ENCODE peak calls at places on chromosomes 6 and 20, in seven cellular contexts. X is suprapubic skin, V is transverse colon, W is adrenal gland, O is right atrium auricular region, G is heart right ventricle, N is uterus. Z is an unnamed sample. For H3K4me1, the result is how much of the 10 kb centered on the place peaks cover.

GRCh38 chr20:23658989-23659609 is 21.3 kb upstream of the CST3 start:
- DNase-seq in X (no peak), V (no peak), W (no peak), O (no peak), G (no peak), N (no peak), Z (no peak)

GRCh38 chr6:30770164-30770563 is 25.8 kb upstream of the IER3 start:
- DNase-seq in X (no peak), V (no peak), W (no peak), O (no peak), G (no peak), N (no peak), Z (no peak)

GRCh38 chr20:11755071-11755881 is 162.4 kb upstream of the BTBD3 start:
- DNase-seq in X (no peak), V (no peak), W (no peak), O (no peak), G (no peak), N (no peak), Z (no peak)

GRCh38 chr20:54201268-54201846 is 6.5 kb upstream of the PFDN4 start:
- DNase-seq in X (no peak), V (no peak), W (no peak), O (no peak), G (no peak), N (no peak), Z (no peak)

GRCh38 chr6:20168668-20169633 is 43.3 kb downstream of the MBOAT1 start:
- DNase-seq in X (no peak), V (no peak), W (peak), O (peak), G (peak), N (peak), Z (no peak)

GRCh38 chr6:111337715-111338333 is 145.2 kb downstream of the REV3L start:
- DNase-seq in X (no peak), V (no peak), W (no peak), O (no peak), G (no peak), N (no peak), Z (no peak)

GRCh38 chr6:28814032-28814976 is 109.5 kb downstream of the TRIM27 start:
- DNase-seq in X (no peak), V (no peak), W (no peak), O (no peak), G (no peak), N (no peak), Z (no peak)

GRCh38 chr20:30486103-30486478 is 771.4 kb upstream of the DEFB115 start:
- DNase-seq in X (peak), V (no peak), W (no peak), O (no peak), G (no peak), N (no peak), Z (no peak)

GRCh38 chr6:106082735-106083398 is 3.3 kb upstream of the PRDM1 start:
- DNase-seq in X (no peak), V (no peak), W (no peak), O (no peak), G (no peak), N (no peak), Z (no peak)

GRCh38 chr6:134822920-134823430 is 126.9 kb downstream of the ALDH8A1 start:
- DNase-seq in X (no peak), V (peak), W (peak), O (no peak), G (peak), N (peak), Z (no peak)

GRCh38 chr6:33956206-33956605 is 152.4 kb upstream of the MLN start:
- DNase-seq in X (no peak), V (no peak), W (no peak), O (no peak), G (no peak), N (no peak), Z (no peak)

GRCh38 chr6:27726620-27727023 is 185.6 kb downstream of the OR2B2 start:
- DNase-seq in X (no peak), V (no peak), W (no peak), O (no peak), G (no peak), N (no peak), Z (no peak)

DNA sequence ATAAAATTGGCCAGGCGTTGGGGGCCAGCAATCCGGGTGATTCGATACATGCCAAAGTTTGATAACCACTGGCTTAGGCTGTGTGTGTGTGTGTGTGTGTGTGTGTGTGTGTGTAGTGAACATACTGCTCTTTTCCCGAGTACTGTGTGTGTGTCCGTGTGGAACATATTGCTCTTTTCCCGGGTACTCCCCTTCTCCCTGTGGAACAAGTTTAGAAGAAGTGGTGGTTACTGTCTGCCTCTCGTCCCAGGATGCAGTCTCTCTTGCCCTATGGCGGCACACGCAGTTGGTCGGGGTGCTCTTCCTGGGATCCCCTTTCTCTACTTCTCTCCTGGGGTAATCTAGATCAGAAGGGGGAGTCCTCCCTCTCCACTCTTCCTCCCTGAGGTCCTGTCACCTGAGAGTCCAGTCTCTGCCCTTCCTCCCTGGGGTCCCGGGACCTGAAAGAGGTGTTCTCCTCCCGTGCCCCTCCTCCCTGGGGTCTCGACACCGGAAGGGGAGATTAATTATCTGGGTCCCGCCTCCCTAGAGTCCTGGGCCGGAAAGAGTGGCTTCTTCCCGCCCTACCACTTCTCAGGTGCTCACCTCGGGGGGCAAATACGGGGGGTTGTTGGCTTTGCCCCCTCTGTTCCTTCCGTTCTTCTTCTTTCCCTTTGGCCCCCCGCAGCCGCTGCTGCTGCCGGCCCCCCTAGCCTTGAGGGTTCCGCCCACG is 516 bp downstream of the GTPBP2 start:
- DNase-seq in X (no peak), V (peak), W (peak), O (no peak), G (peak), N (peak), Z (peak)
- H3K4me3 ChIP-seq in X (peak), V (peak), W (peak), O (peak), G (peak), N (peak), Z (peak)

GRCh38 chr20:33232486-33233072 is 3.2 kb upstream of the BPIFA1 start:
- DNase-seq in X (no peak), V (no peak), W (no peak), O (no peak), G (no peak), N (no peak), Z (no peak)
- H3K4me1 ChIP-seq in X (under half), V (under half), W (under half), O (under half), G (under half), N (under half), Z (under half)

GRCh38 chr6:75273009-75273408 is 11.6 kb downstream of the TMEM30A start:
- DNase-seq in X (no peak), V (no peak), W (no peak), O (no peak), G (no peak), N (no peak), Z (no peak)
- H3K27ac ChIP-seq in X (no peak), V (no peak), W (no peak), O (no peak), G (no peak), N (no peak), Z (no peak)

GRCh38 chr20:1507276-1507675 is 16.1 kb upstream of the SIRPB2 start:
- DNase-seq in X (no peak), V (no peak), W (no peak), O (no peak), G (no peak), N (no peak), Z (no peak)

GRCh38 chr20:1505361-1505760 is 14.1 kb upstream of the SIRPB2 start:
- DNase-seq in X (no peak), V (no peak), W (no peak), O (no peak), G (no peak), N (no peak), Z (no peak)

GRCh38 chr20:1509237-1509636 is 18.0 kb upstream of the SIRPB2 start:
- DNase-seq in X (no peak), V (no peak), W (no peak), O (no peak), G (no peak), N (no peak), Z (peak)

GRCh38 chr20:1505871-1506270 is 14.7 kb upstream of the SIRPB2 start:
- DNase-seq in X (no peak), V (no peak), W (no peak), O (no peak), G (no peak), N (no peak), Z (no peak)

GRCh38 chr20:1508576-1508975 is 17.4 kb upstream of the SIRPB2 start:
- DNase-seq in X (no peak), V (no peak), W (no peak), O (no peak), G (no peak), N (no peak), Z (no peak)
- H3K4me3 ChIP-seq in X (no peak), V (no peak), W (no peak), O (no peak), G (no peak), N (no peak), Z (no peak)

DNA sequence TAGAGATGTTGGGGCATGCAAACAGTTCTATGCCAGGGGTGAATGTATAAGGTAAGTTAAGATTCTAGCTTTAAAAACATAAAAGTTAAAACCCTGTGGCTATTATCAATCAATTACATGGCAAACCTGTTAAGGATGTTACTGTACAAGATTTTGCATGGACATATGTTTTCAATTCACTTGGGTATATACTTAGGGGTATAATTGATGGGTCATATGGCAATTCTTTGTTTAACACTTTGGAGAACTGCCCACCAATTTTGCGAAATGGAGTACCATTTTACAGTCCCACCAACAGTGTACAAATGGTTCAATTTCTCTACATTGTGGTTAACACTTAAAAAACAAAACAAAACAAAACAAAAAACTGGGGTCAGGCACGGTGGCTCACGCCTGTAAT is 9.4 kb upstream of the NCOA3 start:
- DNase-seq in X (no peak), V (no peak), W (no peak), O (no peak), G (no peak), N (no peak), Z (no peak)
- H3K4me1 ChIP-seq in X (under half), V (under half), W (under half), O (under half), G (under half), N (under half), Z (under half)

GRCh38 chr20:10609276-10609675 is 64.5 kb downstream of the JAG1 start:
- DNase-seq in X (no peak), V (no peak), W (peak), O (peak), G (peak), N (peak), Z (no peak)

GRCh38 chr20:10613911-10614310 is 59.9 kb downstream of the JAG1 start:
- DNase-seq in X (no peak), V (no peak), W (no peak), O (no peak), G (no peak), N (no peak), Z (no peak)

GRCh38 chr20:10609726-10610125 is 64.1 kb downstream of the JAG1 start:
- DNase-seq in X (no peak), V (no peak), W (no peak), O (no peak), G (no peak), N (no peak), Z (no peak)

GRCh38 chr20:10610266-10610665 is 63.5 kb downstream of the JAG1 start:
- DNase-seq in X (no peak), V (no peak), W (no peak), O (no peak), G (no peak), N (no peak), Z (no peak)

DNA sequence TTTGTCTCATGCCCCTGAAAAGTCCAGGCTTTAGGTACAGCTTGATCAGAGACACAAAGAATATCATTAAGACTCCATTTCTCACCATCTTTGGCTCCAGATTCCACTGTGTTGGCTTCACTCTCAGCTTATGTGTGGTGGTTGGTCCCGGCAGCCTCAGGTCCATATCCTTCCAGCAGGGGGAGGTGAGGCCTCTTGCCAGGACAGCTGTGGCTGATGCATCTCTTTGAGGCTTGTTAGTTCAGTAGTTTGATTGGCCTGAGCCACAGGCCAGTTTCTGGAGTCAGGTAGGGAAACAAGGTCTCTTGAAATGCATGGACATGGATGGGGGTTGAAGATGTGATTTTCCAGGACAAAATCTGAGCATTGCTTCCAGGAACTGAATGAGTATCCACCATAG is 62.4 kb downstream of the JAG1 start:
- DNase-seq in X (no peak), V (peak), W (peak), O (no peak), G (peak), N (peak), Z (no peak)
- H3K27ac ChIP-seq in X (no peak), V (no peak), W (no peak), O (no peak), G (no peak), N (peak), Z (no peak)

GRCh38 chr6:152462716-152463115 is 174.4 kb downstream of the SYNE1 start:
- DNase-seq in X (no peak), V (no peak), W (no peak), O (no peak), G (no peak), N (no peak), Z (no peak)
- H3K4me3 ChIP-seq in X (no peak), V (peak), W (no peak), O (no peak), G (peak), N (no peak), Z (no peak)

GRCh38 chr6:166344240-166344639 is 1.9 kb upstream of the SFT2D1 start:
- DNase-seq in X (no peak), V (no peak), W (no peak), O (no peak), G (no peak), N (no peak), Z (no peak)

GRCh38 chr6:166341464-166341863 is 881 bp downstream of the SFT2D1 start:
- DNase-seq in X (no peak), V (no peak), W (no peak), O (no peak), G (no peak), N (no peak), Z (peak)

GRCh38 chr6:166341915-166342292 is 441 bp downstream of the SFT2D1 start:
- DNase-seq in X (no peak), V (no peak), W (peak), O (no peak), G (no peak), N (no peak), Z (peak)

GRCh38 chr6:166342293-166343156 is at the start of gene SFT2D1:
- DNase-seq in X (peak), V (peak), W (peak), O (peak), G (peak), N (peak), Z (peak)

DNA sequence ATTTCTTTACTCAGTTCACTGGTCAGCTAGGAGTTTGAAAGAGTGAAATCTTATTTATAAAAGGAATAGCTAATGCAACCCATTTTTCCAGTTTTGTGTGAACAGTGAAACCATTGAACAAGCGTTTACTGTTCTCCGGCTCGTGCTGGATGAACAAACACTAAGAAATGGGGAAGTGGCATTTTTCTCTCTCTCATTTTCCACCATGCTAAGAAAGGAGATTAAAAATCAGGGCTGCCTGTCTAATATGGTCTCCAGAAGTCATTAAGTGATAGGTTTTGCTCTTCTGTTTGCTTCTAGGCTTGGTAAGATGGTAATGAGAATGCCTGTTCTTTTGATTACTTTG is 785 bp upstream of the SFT2D1 start:
- DNase-seq in X (no peak), V (no peak), W (no peak), O (no peak), G (no peak), N (no peak), Z (no peak)
- H3K4me1 ChIP-seq in X (under half), V (under half), W (under half), O (under half), G (under half), N (under half), Z (under half)

DNA sequence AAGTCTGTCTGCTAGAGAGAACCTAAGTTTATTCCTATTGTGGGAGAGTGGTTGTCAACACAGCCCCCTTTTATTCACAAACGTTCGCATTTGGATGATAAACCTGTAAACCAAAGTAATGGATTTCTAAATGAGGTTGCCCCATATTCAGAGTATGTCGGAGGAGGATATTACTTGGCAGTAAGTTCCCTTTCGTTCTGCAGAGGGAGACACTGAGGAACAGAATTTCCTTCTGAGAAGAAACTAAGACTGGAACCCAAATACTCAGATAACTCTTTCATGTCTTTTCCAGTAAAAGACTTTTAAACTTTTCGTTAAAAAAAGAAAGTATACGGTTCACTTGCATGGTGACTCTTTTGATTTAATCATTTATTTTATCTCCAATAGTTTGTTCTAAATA is 754.6 kb upstream of the MMS22L start:
- DNase-seq in X (no peak), V (no peak), W (no peak), O (no peak), G (no peak), N (no peak), Z (no peak)
- H3K27ac ChIP-seq in X (no peak), V (no peak), W (no peak), O (no peak), G (no peak), N (no peak), Z (no peak)

Z was measured in CD4-positive, alpha-beta memory T cell.